ENCODE peak calls at places on chromosome 12, in seven cellular contexts. V, S, N, R, M, Y and A are unnamed samples.

GRCh38 chr12:5022465-5023061 is 21.1 kb upstream of the KCNA5 start:
- DNase-seq in V (peak; percentile 42), S (peak; percentile 38), N (no peak), R (peak; percentile 36), M (peak; percentile 34), Y (no peak), A (peak; percentile 41)

GRCh38 chr12:53207042-53207441 is at the start of gene ITGB7:
- DNase-seq in V (no peak), S (no peak), N (peak; percentile 57), R (no peak), M (no peak), Y (no peak), A (no peak)

GRCh38 chr12:60475825-60476224 is 880.0 kb downstream of the SLC16A7 start:
- DNase-seq in V (no peak), S (no peak), N (no peak), R (no peak), M (no peak), Y (no peak), A (no peak)

GRCh38 chr12:51863921-51864700 is 15.6 kb upstream of the FIGNL2 start:
- DNase-seq in V (no peak), S (no peak), N (peak; percentile 23), R (no peak), M (no peak), Y (no peak), A (no peak)

GRCh38 chr12:79006306-79006705 is 141.7 kb downstream of the SYT1 start:
- DNase-seq in V (peak; percentile 6), S (peak; percentile 54), N (no peak), R (no peak), M (peak; percentile 5), Y (no peak), A (no peak)

GRCh38 chr12:106673151-106673550 is 90.3 kb downstream of the RFX4 start:
- DNase-seq in V (no peak), S (no peak), N (no peak), R (no peak), M (no peak), Y (no peak), A (peak; percentile 34)

GRCh38 chr12:52358575-52359350 is 8.5 kb downstream of the KRT85 start:
- DNase-seq in V (peak; percentile 38), S (no peak), N (no peak), R (no peak), M (no peak), Y (no peak), A (no peak)

GRCh38 chr12:3628629-3629028 is 124.3 kb downstream of the CRACR2A start:
- DNase-seq in V (no peak), S (no peak), N (no peak), R (no peak), M (no peak), Y (no peak), A (no peak)

GRCh38 chr12:102939670-102940222 is 17.7 kb upstream of the ASCL1 start:
- DNase-seq in V (no peak), S (no peak), N (no peak), R (no peak), M (no peak), Y (no peak), A (no peak)

GRCh38 chr12:54587315-54587821 is 1.1 kb downstream of the PPP1R1A start:
- DNase-seq in V (no peak), S (no peak), N (no peak), R (no peak), M (no peak), Y (no peak), A (peak; percentile 23)

GRCh38 chr12:34393086-34393820 is 371.0 kb downstream of the ALG10 start:
- DNase-seq in V (no peak), S (no peak), N (no peak), R (no peak), M (no peak), Y (peak; percentile 10), A (no peak)

GRCh38 chr12:104699489-104700194 is 242.9 kb downstream of the CHST11 start:
- DNase-seq in V (no peak), S (peak; percentile 15), N (no peak), R (no peak), M (no peak), Y (no peak), A (no peak)

GRCh38 chr12:84508943-84509342 is 403.7 kb downstream of the SLC6A15 start:
- DNase-seq in V (no peak), S (no peak), N (no peak), R (no peak), M (peak; percentile 40), Y (no peak), A (no peak)

GRCh38 chr12:8771072-8771471 is 51.3 kb upstream of the A2ML1 start:
- DNase-seq in V (no peak), S (no peak), N (no peak), R (no peak), M (no peak), Y (no peak), A (no peak)

GRCh38 chr12:91434081-91434480 is 251.5 kb upstream of the DCN start:
- DNase-seq in V (no peak), S (no peak), N (no peak), R (no peak), M (peak; percentile 10), Y (no peak), A (no peak)

GRCh38 chr12:131783915-131784541 is 44.2 kb upstream of the MMP17 start:
- DNase-seq in V (peak; percentile 90), S (peak; percentile 86), N (no peak), R (no peak), M (peak; percentile 78), Y (no peak), A (no peak)

GRCh38 chr12:10339441-10339840 is 31.8 kb downstream of the KLRD1 start:
- DNase-seq in V (peak; percentile 70), S (peak; percentile 70), N (no peak), R (peak; percentile 44), M (no peak), Y (no peak), A (no peak)

GRCh38 chr12:116236148-116236731 is 41.3 kb downstream of the MED13L start:
- DNase-seq in V (peak; percentile 61), S (peak; percentile 73), N (peak; percentile 25), R (peak; percentile 42), M (peak; percentile 64), Y (peak; percentile 45), A (peak; percentile 39)

GRCh38 chr12:110284597-110284996 is 3.5 kb downstream of the ATP2A2 start:
- DNase-seq in V (no peak), S (no peak), N (no peak), R (no peak), M (no peak), Y (no peak), A (no peak)

GRCh38 chr12:80593766-80594165 is 113.7 kb upstream of the MYF6 start:
- DNase-seq in V (peak; percentile 96), S (peak; percentile 86), N (no peak), R (no peak), M (peak; percentile 74), Y (no peak), A (no peak)

GRCh38 chr12:77938301-77938700 is 107.6 kb downstream of the NAV3 start:
- DNase-seq in V (no peak), S (no peak), N (no peak), R (no peak), M (peak; percentile 54), Y (no peak), A (no peak)

GRCh38 chr12:128797119-128798118 is 26.3 kb downstream of the SLC15A4 start:
- DNase-seq in V (no peak), S (peak; percentile 75), N (no peak), R (no peak), M (no peak), Y (no peak), A (no peak)

GRCh38 chr12:59084758-59085383 is 164.6 kb upstream of the LRIG3 start:
- DNase-seq in V (peak; percentile 40), S (peak; percentile 22), N (no peak), R (no peak), M (peak; percentile 61), Y (no peak), A (peak; percentile 53)

GRCh38 chr12:104426926-104427546 is 29.7 kb upstream of the CHST11 start:
- DNase-seq in V (peak; percentile 75), S (peak; percentile 58), N (no peak), R (no peak), M (peak; percentile 82), Y (no peak), A (no peak)

GRCh38 chr12:117695956-117696355 is 272.8 kb downstream of the KSR2 start:
- DNase-seq in V (no peak), S (no peak), N (no peak), R (no peak), M (no peak), Y (no peak), A (peak; percentile 2)

GRCh38 chr12:102430661-102431060 is 49.7 kb downstream of the IGF1 start:
- DNase-seq in V (peak; percentile 34), S (no peak), N (no peak), R (no peak), M (no peak), Y (no peak), A (no peak)

GRCh38 chr12:24778486-24779304 is 170.2 kb downstream of the BCAT1 start:
- DNase-seq in V (peak; percentile 57), S (peak; percentile 80), N (no peak), R (no peak), M (peak; percentile 77), Y (no peak), A (peak; percentile 14)

GRCh38 chr12:9098115-9098452 is 17.6 kb downstream of the A2M start:
- DNase-seq in V (no peak), S (no peak), N (no peak), R (no peak), M (no peak), Y (no peak), A (no peak)

GRCh38 chr12:31773223-31773750 is 44.5 kb upstream of the AMN1 start:
- DNase-seq in V (no peak), S (peak; percentile 15), N (no peak), R (peak; percentile 53), M (peak; percentile 62), Y (no peak), A (no peak)

GRCh38 chr12:5171701-5172100 is 128.0 kb downstream of the KCNA5 start:
- DNase-seq in V (peak; percentile 79), S (peak; percentile 48), N (no peak), R (peak; percentile 36), M (peak; percentile 30), Y (no peak), A (peak; percentile 23)

GRCh38 chr12:131135311-131135785 is 181.6 kb downstream of the ADGRD1 start:
- DNase-seq in V (no peak), S (no peak), N (no peak), R (no peak), M (no peak), Y (no peak), A (no peak)

GRCh38 chr12:25151476-25151875 is 43.5 kb downstream of the DNAI7 start:
- DNase-seq in V (peak; percentile 95), S (peak; percentile 97), N (no peak), R (peak; percentile 7), M (peak; percentile 93), Y (no peak), A (no peak)

GRCh38 chr12:124497039-124497438 is 70.4 kb downstream of the NCOR2 start:
- DNase-seq in V (peak; percentile 67), S (peak; percentile 82), N (no peak), R (no peak), M (peak; percentile 84), Y (no peak), A (no peak)